ENCODE peak calls at places on chromosomes 6 and 20, in four cellular contexts. F, E, G and Q are unnamed samples.

GRCh38 chr6:64280569-64280968 is 645.0 kb downstream of the PHF3 start:
- DNase-seq in F (peak; percentile 21), E (no peak), G (no peak), Q (no peak)

GRCh38 chr6:105077592-105078463 is 102.0 kb downstream of the POPDC3 start:
- DNase-seq in F (peak; percentile 51), E (peak; percentile 23), G (no peak), Q (no peak)

GRCh38 chr6:71072508-71072907 is 115.6 kb upstream of the B3GAT2 start:
- DNase-seq in F (no peak), E (no peak), G (no peak), Q (no peak)

GRCh38 chr20:5772704-5773103 is 22.5 kb downstream of the SHLD1 start:
- DNase-seq in F (no peak), E (no peak), G (no peak), Q (no peak)

GRCh38 chr6:3325210-3325609 is 66.5 kb downstream of the PSMG4 start:
- DNase-seq in F (no peak), E (no peak), G (no peak), Q (no peak)

GRCh38 chr20:57107208-57107607 is 159.2 kb downstream of the BMP7 start:
- DNase-seq in F (no peak), E (no peak), G (no peak), Q (no peak)

GRCh38 chr20:3046677-3047462 is 1.0 kb downstream of the MRPS26 start:
- DNase-seq in F (peak; percentile 47), E (no peak), G (no peak), Q (no peak)

GRCh38 chr6:13712485-13712990 is 903 bp upstream of the RANBP9 start:
- DNase-seq in F (no peak), E (no peak), G (no peak), Q (no peak)

DNA sequence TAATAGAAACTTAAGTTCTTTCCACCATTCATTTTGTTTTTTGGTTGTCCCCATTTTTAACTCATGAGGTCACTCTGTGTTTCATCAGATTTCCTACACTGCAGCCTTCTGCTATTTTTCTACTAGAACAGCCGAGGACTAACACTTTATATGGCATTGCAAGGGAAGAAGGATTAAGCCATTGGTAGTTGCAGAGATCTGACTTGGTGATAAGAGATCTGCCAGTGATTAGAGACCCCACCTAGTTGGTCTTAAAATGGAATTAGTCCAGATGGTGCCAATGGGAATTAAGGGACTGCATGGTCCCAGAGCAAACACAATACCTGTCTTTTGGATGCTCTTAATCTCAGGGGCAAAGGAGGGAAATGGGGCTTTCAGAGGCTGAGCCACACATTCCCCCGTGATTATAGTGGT is 125.5 kb upstream of the TMEM170B start:
- DNase-seq in F (no peak), E (no peak), G (no peak), Q (no peak)
- H2AFZ ChIP-seq in F (no peak overlapping the region), E (no peak overlapping the region), G (no peak overlapping the region), Q (peak overlapping the region; percentile 63)

DNA sequence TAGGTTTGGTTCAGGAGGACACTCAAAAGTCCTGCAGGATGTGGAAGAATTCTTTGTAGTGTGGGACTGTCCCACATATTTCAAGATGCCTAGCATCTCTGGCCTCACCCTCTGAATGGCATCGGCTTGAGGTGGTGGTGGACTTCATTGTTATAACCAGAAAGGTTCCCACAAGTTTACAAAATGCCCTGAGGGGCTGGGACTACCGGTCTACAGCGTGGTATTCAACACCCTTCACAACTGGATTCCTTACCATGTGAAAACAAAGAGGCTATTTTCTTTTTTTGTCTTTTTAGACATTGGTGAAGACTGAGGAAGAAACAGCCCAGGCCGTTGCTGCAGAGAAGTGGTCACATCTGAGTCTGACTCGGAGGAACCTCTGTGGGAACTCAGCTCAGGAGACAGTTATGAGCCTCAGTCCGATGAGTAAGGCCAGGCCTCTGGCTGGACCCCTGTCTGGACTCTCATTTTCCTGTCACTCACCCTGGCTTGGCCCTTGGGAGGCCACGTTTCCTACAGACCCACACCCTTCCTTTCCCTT is 15.2 kb downstream of the PGBD1 start:
- DNase-seq in F (no peak), E (no peak), G (no peak), Q (no peak)
- TF ChIP-seq CHD2 in F (no peak), E (no peak), G (no peak), Q (no peak)

DNA sequence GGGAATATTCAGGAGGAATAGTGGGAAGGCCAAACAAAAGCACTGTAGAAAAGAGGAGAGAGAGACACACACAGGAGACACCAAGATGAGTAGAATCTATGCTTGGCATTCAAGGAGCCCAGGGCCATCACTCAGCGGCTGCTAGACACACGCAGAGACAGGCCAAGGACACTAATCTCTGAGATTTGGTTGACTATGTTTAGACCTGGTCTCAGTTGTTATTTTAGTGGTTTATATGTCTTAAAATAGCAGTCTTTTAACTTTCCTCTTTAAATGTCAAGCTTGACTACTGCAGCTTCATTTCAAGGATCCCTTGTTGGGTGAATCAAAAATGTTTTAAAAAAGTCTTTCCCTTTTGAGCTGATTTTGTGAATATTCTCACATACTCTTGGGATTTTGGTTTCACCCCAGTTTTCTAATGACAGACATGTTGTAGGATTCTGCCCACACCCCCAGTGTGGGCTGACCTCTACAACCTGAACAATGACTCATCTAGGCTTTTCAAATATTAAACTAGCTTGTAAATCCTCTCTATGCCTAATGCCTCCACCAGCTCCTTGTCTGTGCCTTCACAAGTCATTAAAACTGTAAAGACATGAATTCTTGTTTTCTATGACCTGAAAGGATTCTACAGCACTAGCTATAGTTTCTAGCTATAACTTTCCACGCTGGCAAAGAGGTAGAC is 142.7 kb upstream of the EXOC2 start:
- DNase-seq in F (no peak), E (no peak), G (no peak), Q (no peak)
- TF ChIP-seq ATF3 in F (no peak), E (no peak), G (no peak), Q (no peak)

GRCh38 chr6:36578030-36578825 is 15.9 kb upstream of the SRSF3 start:
- DNase-seq in F (no peak), E (peak; percentile 63), G (no peak), Q (no peak)
- H2AFZ ChIP-seq in F (peak overlapping the region; percentile 43), E (peak overlapping the region; percentile 71), G (no peak overlapping the region), Q (no peak overlapping the region)

GRCh38 chr20:53940356-53940694 is 130.1 kb downstream of the BCAS1 start:
- DNase-seq in F (no peak), E (no peak), G (no peak), Q (no peak)

GRCh38 chr20:53939554-53940355 is 130.6 kb downstream of the BCAS1 start:
- DNase-seq in F (peak; percentile 95), E (peak; percentile 80), G (peak; percentile 77), Q (peak; percentile 93)

GRCh38 chr20:53937330-53937729 is 133.1 kb downstream of the BCAS1 start:
- DNase-seq in F (no peak), E (peak; percentile 35), G (no peak), Q (no peak)

GRCh38 chr20:53937929-53938367 is 132.4 kb downstream of the BCAS1 start:
- DNase-seq in F (peak; percentile 45), E (no peak), G (no peak), Q (no peak)

DNA sequence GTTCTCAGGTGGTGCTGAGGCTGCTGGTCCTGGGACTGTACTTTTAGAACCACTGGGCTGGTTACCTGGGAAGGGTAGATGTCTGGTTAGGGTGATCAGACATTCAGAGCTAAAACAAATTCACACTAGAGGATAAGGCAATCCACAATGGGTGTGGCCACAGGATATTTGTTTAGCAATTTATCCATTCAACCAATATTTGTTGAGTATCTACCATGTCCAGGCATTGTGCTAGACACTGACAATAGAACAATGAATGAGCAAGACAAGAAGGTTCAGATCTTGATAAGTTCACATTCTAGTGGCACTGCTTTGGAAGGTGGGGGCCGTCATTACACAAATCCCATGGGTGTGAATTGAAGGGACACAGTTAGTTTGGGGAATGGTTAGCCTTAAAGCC is 131.7 kb downstream of the BCAS1 start:
- DNase-seq in F (peak; percentile 58), E (no peak), G (no peak), Q (no peak)
- TF ChIP-seq CHD2 in F (no peak), E (no peak), G (no peak), Q (no peak)

GRCh38 chr20:4550740-4551139 is 171.0 kb upstream of the PRND start:
- DNase-seq in F (no peak), E (no peak), G (no peak), Q (no peak)

GRCh38 chr20:4556781-4557180 is 164.9 kb upstream of the PRND start:
- DNase-seq in F (no peak), E (peak; percentile 8), G (no peak), Q (no peak)

GRCh38 chr20:4555188-4555893 is 166.4 kb upstream of the PRND start:
- DNase-seq in F (no peak), E (no peak), G (no peak), Q (no peak)

GRCh38 chr20:4552075-4552474 is 169.6 kb upstream of the PRND start:
- DNase-seq in F (no peak), E (no peak), G (no peak), Q (no peak)

GRCh38 chr20:4554346-4554745 is 167.4 kb upstream of the PRND start:
- DNase-seq in F (no peak), E (no peak), G (no peak), Q (no peak)
- TF ChIP-seq ATF3 in F (no peak), E (no peak), G (no peak), Q (no peak)